ENCODE peak calls at places on chromosomes 12 and 14, in six cellular contexts. I, X, E, W, H and N are unnamed samples.

GRCh38 chr12:7935773-7936581 is at the start of gene SLC2A3:
- DNase-seq in I (no peak), X (no peak), E (peak), W (peak), H (peak), N (peak)

GRCh38 chr12:20946732-20947131 is 136.2 kb downstream of the SLCO1B3 start:
- DNase-seq in I (peak), X (peak), E (no peak), W (no peak), H (no peak), N (peak)

GRCh38 chr12:111440631-111441030 is 34.9 kb downstream of the SH2B3 start:
- DNase-seq in I (no peak), X (no peak), E (no peak), W (no peak), H (no peak), N (no peak)

GRCh38 chr14:97270308-97270707 is 473.1 kb downstream of the VRK1 start:
- DNase-seq in I (no peak), X (no peak), E (no peak), W (no peak), H (no peak), N (no peak)

GRCh38 chr12:52006726-52007157 is at the start of gene TAMALIN:
- DNase-seq in I (peak), X (no peak), E (peak), W (no peak), H (no peak), N (peak)

GRCh38 chr12:106506691-106507090 is 76.1 kb upstream of the RFX4 start:
- DNase-seq in I (no peak), X (no peak), E (no peak), W (no peak), H (no peak), N (no peak)

GRCh38 chr14:51251486-51251885 is 11.4 kb downstream of the TMX1 start:
- DNase-seq in I (no peak), X (no peak), E (no peak), W (no peak), H (no peak), N (no peak)

GRCh38 chr12:15276088-15276698 is 46.1 kb upstream of the PTPRO start:
- DNase-seq in I (peak), X (peak), E (no peak), W (peak), H (peak), N (peak)

GRCh38 chr12:39393890-39394289 is 49.0 kb downstream of the KIF21A start:
- DNase-seq in I (no peak), X (no peak), E (no peak), W (no peak), H (no peak), N (no peak)

GRCh38 chr12:109999983-110000505 is 814 bp downstream of the ANKRD13A start:
- DNase-seq in I (no peak), X (no peak), E (no peak), W (peak), H (no peak), N (peak)

GRCh38 chr12:54890339-54890738 is 36.0 kb downstream of the MUCL1 start:
- DNase-seq in I (no peak), X (peak), E (no peak), W (no peak), H (no peak), N (no peak)

GRCh38 chr12:110179291-110179690 is 55.1 kb downstream of the IFT81 start:
- DNase-seq in I (no peak), X (no peak), E (no peak), W (peak), H (no peak), N (peak)

GRCh38 chr12:101863971-101864370 is 13.4 kb upstream of the DRAM1 start:
- DNase-seq in I (no peak), X (no peak), E (no peak), W (no peak), H (no peak), N (peak)

GRCh38 chr12:47717443-47718193 is 7.7 kb downstream of the ENDOU start:
- DNase-seq in I (peak), X (peak), E (peak), W (peak), H (peak), N (peak)

GRCh38 chr12:27002141-27002540 is 12.0 kb downstream of the TM7SF3 start:
- DNase-seq in I (no peak), X (no peak), E (no peak), W (no peak), H (no peak), N (no peak)

GRCh38 chr12:65838330-65838976 is 14.2 kb downstream of the HMGA2 start:
- DNase-seq in I (no peak), X (no peak), E (no peak), W (no peak), H (no peak), N (no peak)

GRCh38 chr14:90609376-90609775 is 206.9 kb downstream of the TTC7B start:
- DNase-seq in I (no peak), X (no peak), E (no peak), W (no peak), H (no peak), N (no peak)

GRCh38 chr12:130119241-130119861 is 42.9 kb upstream of the FZD10 start:
- DNase-seq in I (no peak), X (no peak), E (no peak), W (no peak), H (no peak), N (no peak)

GRCh38 chr12:26043139-26044006 is 81.5 kb downstream of the BHLHE41 start:
- DNase-seq in I (no peak), X (no peak), E (no peak), W (no peak), H (no peak), N (no peak)

GRCh38 chr14:34175574-34175973 is 224.7 kb upstream of the EGLN3 start:
- DNase-seq in I (no peak), X (no peak), E (no peak), W (no peak), H (no peak), N (no peak)

GRCh38 chr14:58078471-58078870 is 73.5 kb downstream of the ARMH4 start:
- DNase-seq in I (no peak), X (no peak), E (no peak), W (no peak), H (no peak), N (peak)

GRCh38 chr14:43135877-43136411 is 1371.1 kb downstream of the FSCB start:
- DNase-seq in I (no peak), X (no peak), E (no peak), W (no peak), H (no peak), N (no peak)

GRCh38 chr14:72701232-72701555 is 192.7 kb downstream of the DPF3 start:
- DNase-seq in I (no peak), X (no peak), E (no peak), W (no peak), H (no peak), N (no peak)

GRCh38 chr12:29158364-29158763 is 9.3 kb downstream of the FAR2 start:
- DNase-seq in I (no peak), X (no peak), E (no peak), W (peak), H (no peak), N (peak)

GRCh38 chr12:50188875-50189575 is 21.9 kb upstream of the CERS5 start:
- DNase-seq in I (no peak), X (no peak), E (no peak), W (no peak), H (no peak), N (no peak)

GRCh38 chr12:21656931-21657335 is 709 bp downstream of the LDHB start:
- DNase-seq in I (peak), X (no peak), E (peak), W (peak), H (peak), N (peak)

GRCh38 chr12:103858953-103859601 is 18.0 kb upstream of the NT5DC3 start:
- DNase-seq in I (no peak), X (no peak), E (no peak), W (peak), H (peak), N (peak)

GRCh38 chr12:5259523-5259922 is 172.4 kb upstream of the NTF3 start:
- DNase-seq in I (no peak), X (no peak), E (no peak), W (no peak), H (no peak), N (peak)

GRCh38 chr14:50967719-50968266 is 23.5 kb upstream of the PYGL start:
- DNase-seq in I (no peak), X (no peak), E (no peak), W (no peak), H (no peak), N (no peak)

GRCh38 chr14:36879558-36879957 is 217.9 kb downstream of the PAX9 start:
- DNase-seq in I (no peak), X (no peak), E (no peak), W (no peak), H (no peak), N (no peak)

GRCh38 chr12:131575371-131575770 is 135.5 kb upstream of the SFSWAP start:
- DNase-seq in I (no peak), X (no peak), E (no peak), W (no peak), H (no peak), N (no peak)

GRCh38 chr12:24954261-24954660 is 5.4 kb upstream of the BCAT1 start:
- DNase-seq in I (no peak), X (no peak), E (no peak), W (no peak), H (no peak), N (no peak)

GRCh38 chr12:29599397-29599796 is 101.9 kb upstream of the OVCH1 start:
- DNase-seq in I (no peak), X (no peak), E (no peak), W (no peak), H (no peak), N (no peak)

GRCh38 chr14:106872619-106873446 is 1346.5 kb downstream of the TMEM121 start:
- DNase-seq in I (peak), X (peak), E (peak), W (no peak), H (peak), N (peak)

GRCh38 chr12:94134226-94134795 is 14.1 kb upstream of the PLXNC1 start:
- DNase-seq in I (peak), X (peak), E (no peak), W (peak), H (peak), N (peak)

GRCh38 chr12:37546901-37547475 is 769.6 kb upstream of the ALG10B start:
- DNase-seq in I (no peak), X (no peak), E (no peak), W (no peak), H (no peak), N (no peak)

GRCh38 chr12:124734224-124734788 is 129.4 kb downstream of the SCARB1 start:
- DNase-seq in I (no peak), X (no peak), E (no peak), W (no peak), H (no peak), N (no peak)

GRCh38 chr12:18570543-18570942 is 167.3 kb downstream of the PLCZ1 start:
- DNase-seq in I (peak), X (no peak), E (no peak), W (no peak), H (no peak), N (no peak)

GRCh38 chr12:121404734-121405133 is 4.8 kb downstream of the RNF34 start:
- DNase-seq in I (peak), X (peak), E (peak), W (no peak), H (no peak), N (no peak)